ENCODE peak calls at places on chromosomes 11 and 22, in six cellular contexts. O, K, Z, M, C and U are unnamed samples.

GRCh38 chr22:31089101-31090100 is 8.3 kb downstream of the SMTN start:
- DNase-seq in M (no peak), C (no peak), O (no peak), K (peak; percentile 32), Z (peak; percentile 51), U (no peak)

GRCh38 chr11:19244084-19244483 is 3.3 kb upstream of the E2F8 start:
- DNase-seq in M (no peak), O (no peak), K (no peak), C (no peak), Z (no peak), U (no peak)

GRCh38 chr11:2169001-2169370 is 2.6 kb downstream of the TH start:
- DNase-seq in O (no peak), C (no peak), Z (no peak), K (no peak), M (no peak), U (no peak)

GRCh38 chr11:118625976-118626375 is 18.6 kb downstream of the PHLDB1 start:
- DNase-seq in K (no peak), O (no peak), C (no peak), M (no peak), Z (no peak), U (no peak)

GRCh38 chr22:41181349-41182241 is 23.5 kb upstream of the L3MBTL2 start:
- DNase-seq in K (no peak), O (no peak), Z (no peak), M (no peak), C (no peak), U (no peak)

GRCh38 chr11:120400564-120401364 is 64.6 kb downstream of the ARHGEF12 start:
- DNase-seq in M (no peak), C (peak; percentile 90), O (no peak), Z (no peak), K (no peak), U (peak; percentile 96)

GRCh38 chr11:118608268-118609214 is 1.1 kb downstream of the PHLDB1 start:
- DNase-seq in K (peak; percentile 54), Z (peak; percentile 93), M (peak; percentile 89), O (no peak), C (peak; percentile 67), U (no peak)

GRCh38 chr11:9169595-9170295 is 78.3 kb upstream of the SCUBE2 start:
- DNase-seq in O (no peak), K (no peak), M (no peak), C (peak; percentile 48), Z (no peak), U (no peak)

GRCh38 chr22:30459206-30460052 is 12.4 kb downstream of the SEC14L3 start:
- DNase-seq in Z (no peak), K (no peak), M (no peak), O (no peak), C (no peak), U (no peak)

GRCh38 chr11:12539570-12539969 is 134.7 kb upstream of the TEAD1 start:
- DNase-seq in O (no peak), M (no peak), K (no peak), C (peak; percentile 81), Z (no peak), U (peak; percentile 31)

GRCh38 chr11:124219126-124219525 is 21.8 kb upstream of the OR8G1 start:
- DNase-seq in M (no peak), C (no peak), K (no peak), O (no peak), Z (no peak), U (no peak)

GRCh38 chr11:7759010-7759409 is 37.7 kb downstream of the OR5P2 start:
- DNase-seq in Z (no peak), O (no peak), M (no peak), C (no peak), K (no peak), U (no peak)

GRCh38 chr22:41725510-41726110 is 26.3 kb downstream of the MEI1 start:
- DNase-seq in C (peak; percentile 62), M (no peak), Z (no peak), O (no peak), K (no peak), U (no peak)

GRCh38 chr22:23144432-23144831 is 845 bp upstream of the RAB36 start:
- DNase-seq in C (no peak), K (no peak), Z (no peak), O (no peak), M (no peak), U (no peak)

GRCh38 chr22:36419177-36419911 is 31.6 kb upstream of the MYH9 start:
- DNase-seq in K (no peak), O (no peak), M (no peak), Z (no peak), C (no peak), U (no peak)

GRCh38 chr11:33307984-33308383 is 50.8 kb downstream of the HIPK3 start:
- DNase-seq in Z (no peak), M (no peak), O (no peak), K (no peak), C (no peak), U (no peak)

GRCh38 chr22:38109391-38110000 is 988 bp downstream of the BAIAP2L2 start:
- DNase-seq in M (no peak), O (no peak), Z (peak; percentile 53), K (no peak), C (no peak), U (no peak)

GRCh38 chr11:69526453-69526810 is 45.0 kb downstream of the LINC01488 start:
- DNase-seq in O (no peak), Z (no peak), M (no peak), K (no peak), C (no peak), U (no peak)

GRCh38 chr11:95512177-95512576 is 277.4 kb downstream of the FAM76B start:
- DNase-seq in M (no peak), K (no peak), Z (no peak), O (no peak), C (no peak), U (no peak)

GRCh38 chr11:71091506-71092265 is 160.7 kb downstream of the SHANK2 start:
- DNase-seq in O (no peak), K (no peak), C (no peak), Z (no peak), M (no peak), U (no peak)

GRCh38 chr11:76700177-76701100 is 29.9 kb upstream of the LRRC32 start:
- DNase-seq in M (no peak), C (peak; percentile 77), Z (no peak), K (no peak), O (no peak), U (peak; percentile 85)

GRCh38 chr11:86416494-86416893 is 41.8 kb downstream of the CCDC81 start:
- DNase-seq in Z (no peak), K (no peak), C (no peak), M (no peak), O (no peak), U (no peak)

GRCh38 chr11:126892781-126893180 is 107.8 kb downstream of the KIRREL3 start:
- DNase-seq in Z (no peak), M (no peak), K (no peak), C (no peak), O (no peak), U (no peak)

GRCh38 chr22:45742866-45743450 is 71.3 kb downstream of the ATXN10 start:
- DNase-seq in M (no peak), O (no peak), Z (no peak), C (no peak), K (no peak), U (no peak)

GRCh38 chr11:61777234-61778090 is 14.9 kb downstream of the TMEM258 start:
- DNase-seq in C (no peak), K (no peak), M (no peak), Z (peak; percentile 71), O (no peak), U (no peak)

GRCh38 chr11:70503201-70503877 is 105.0 kb downstream of the CTTN start:
- DNase-seq in C (no peak), K (no peak), Z (peak; percentile 12), M (no peak), O (no peak), U (no peak)

GRCh38 chr11:45045692-45046471 is 95.2 kb upstream of the TP53I11 start:
- DNase-seq in Z (no peak), O (no peak), C (peak; percentile 28), M (no peak), K (no peak), U (peak; percentile 7)

GRCh38 chr22:28560005-28560742 is 119.5 kb downstream of the TTC28 start:
- DNase-seq in Z (no peak), K (no peak), M (no peak), C (peak; percentile 35), O (no peak), U (no peak)

GRCh38 chr11:93528757-93529639 is 14.2 kb downstream of the SMCO4 start:
- DNase-seq in M (no peak), C (no peak), O (no peak), Z (no peak), K (no peak), U (no peak)

GRCh38 chr11:133787379-133788103 is 57.8 kb downstream of the SPATA19 start:
- DNase-seq in C (no peak), Z (no peak), O (no peak), M (no peak), K (no peak), U (no peak)

GRCh38 chr11:65646921-65647701 is 9.2 kb downstream of the SIPA1 start:
- DNase-seq in M (no peak), Z (peak; percentile 39), O (no peak), K (peak; percentile 33), C (no peak), U (no peak)